ENCODE peak calls at places on chromosomes 11 and 22, in four cellular contexts. W is activated T-helper 1 cell treated with anti-CD3 and anti-CD28 coated beads, Interleukin-2, amount 50 U/mL, for 16 hours; X is nephron progenitor cell; R is myocyte. T is an unnamed sample.
A peak's percentile ranks its signal among the peaks of the same experiment; 100 is the strongest.

GRCh38 chr11:78370406-78371172 is 47.0 kb downstream of the GAB2 start:
- DNase-seq in W (no peak), X (no peak), R (peak; percentile 70), T (no peak)

GRCh38 chr11:36459046-36459445 is 51.0 kb downstream of the TRAF6 start:
- DNase-seq in W (no peak), X (no peak), R (no peak), T (no peak)

GRCh38 chr11:13668957-13669521 is 571 bp downstream of the FAR1 start:
- DNase-seq in W (peak; percentile 17), X (peak; percentile 65), R (no peak), T (no peak)

GRCh38 chr11:432501-433100 is 9.2 kb downstream of the ANO9 start:
- DNase-seq in W (no peak), X (no peak), R (no peak), T (no peak)

GRCh38 chr22:32531955-32532818 is 57.6 kb downstream of the FBXO7 start:
- DNase-seq in W (no peak), X (peak; percentile 62), R (peak; percentile 92), T (peak; percentile 70)

GRCh38 chr22:23789638-23790037 is 2.9 kb downstream of the SMARCB1 start:
- DNase-seq in W (no peak), X (no peak), R (peak; percentile 58), T (no peak)

GRCh38 chr11:110134120-110134519 is 40.9 kb downstream of the ZC3H12C start:
- DNase-seq in W (no peak), X (no peak), R (peak; percentile 34), T (no peak)

GRCh38 chr22:50146440-50147228 is 23.9 kb upstream of the PANX2 start:
- DNase-seq in W (no peak), X (peak; percentile 59), R (peak; percentile 59), T (peak; percentile 48)

GRCh38 chr11:88402192-88402715 is 64.7 kb upstream of the CTSC start:
- DNase-seq in W (no peak), X (no peak), R (peak; percentile 38), T (peak; percentile 35)

GRCh38 chr11:69002101-69002742 is 10.8 kb downstream of the MRGPRF start:
- DNase-seq in W (no peak), X (no peak), R (no peak), T (no peak)

GRCh38 chr11:73787643-73788537 is at the start of gene MRPL48:
- DNase-seq in W (peak; percentile 73), X (peak; percentile 84), R (peak; percentile 97), T (peak; percentile 86)

GRCh38 chr11:47863189-47863892 is 15.2 kb upstream of the NUP160 start:
- DNase-seq in W (no peak), X (no peak), R (peak; percentile 74), T (no peak)

GRCh38 chr11:10029386-10030121 is 264.5 kb downstream of the SBF2 start:
- DNase-seq in W (no peak), X (no peak), R (peak; percentile 47), T (no peak)

GRCh38 chr11:8484251-8484650 is 109.8 kb downstream of the STK33 start:
- DNase-seq in W (no peak), X (no peak), R (no peak), T (no peak)

GRCh38 chr11:114354076-114354475 is 46.2 kb downstream of the C11orf71 start:
- DNase-seq in W (no peak), X (no peak), R (peak; percentile 56), T (peak; percentile 91)

GRCh38 chr11:2940930-2941821 is 12.0 kb upstream of the PHLDA2 start:
- DNase-seq in W (no peak), X (no peak), R (peak; percentile 84), T (peak; percentile 69)